ENCODE peak calls at places on chromosome 7, in six cellular contexts. One of them, this sample, is unnamed.

GRCh38 chr7:158042156-158042880 is 545.3 kb downstream of the PTPRN2 start:
- DNase-seq in Calu3: no peak
- DNase-seq in NB4: no peak
- DNase-seq in H9: no peak
- DNase-seq in thoracic aorta: no peak
- DNase-seq in cardiac muscle cell: no peak
- DNase-seq in this sample: no peak

GRCh38 chr7:27170936-27171635 is 3.0 kb downstream of the HOXA10 start:
- DNase-seq in Calu3: no peak
- DNase-seq in NB4: no peak
- DNase-seq in H9: peak; percentile 55
- DNase-seq in thoracic aorta: no peak
- DNase-seq in cardiac muscle cell: no peak
- DNase-seq in this sample: no peak

GRCh38 chr7:25031432-25031831 is 51.5 kb upstream of the OSBPL3 start:
- DNase-seq in Calu3: peak; percentile 71
- DNase-seq in NB4: peak; percentile 27
- DNase-seq in H9: no peak
- DNase-seq in thoracic aorta: no peak
- DNase-seq in cardiac muscle cell: no peak
- DNase-seq in this sample: no peak

GRCh38 chr7:50696810-50697582 is 85.7 kb downstream of the GRB10 start:
- DNase-seq in Calu3: peak; percentile 38
- DNase-seq in NB4: peak; percentile 72
- DNase-seq in H9: no peak
- DNase-seq in thoracic aorta: no peak
- DNase-seq in cardiac muscle cell: no peak
- DNase-seq in this sample: no peak

GRCh38 chr7:90119178-90119971 is 34.9 kb upstream of the STEAP1 start:
- DNase-seq in Calu3: peak; percentile 18
- DNase-seq in NB4: no peak
- DNase-seq in H9: peak; percentile 45
- DNase-seq in thoracic aorta: no peak
- DNase-seq in cardiac muscle cell: peak; percentile 31
- DNase-seq in this sample: peak; percentile 2

GRCh38 chr7:122143376-122143750 is 686 bp downstream of the AASS start:
- DNase-seq in Calu3: peak; percentile 17
- DNase-seq in NB4: no peak
- DNase-seq in H9: no peak
- DNase-seq in thoracic aorta: no peak
- DNase-seq in cardiac muscle cell: peak; percentile 24
- DNase-seq in this sample: peak; percentile 8

GRCh38 chr7:158865462-158865922 is 9.1 kb downstream of the DYNC2I1 start:
- DNase-seq in Calu3: no peak
- DNase-seq in NB4: peak; percentile 69
- DNase-seq in H9: no peak
- DNase-seq in thoracic aorta: no peak
- DNase-seq in cardiac muscle cell: no peak
- DNase-seq in this sample: peak; percentile 64

GRCh38 chr7:24034251-24034650 is 249.7 kb upstream of the NPY start:
- DNase-seq in Calu3: no peak
- DNase-seq in NB4: no peak
- DNase-seq in H9: no peak
- DNase-seq in thoracic aorta: no peak
- DNase-seq in cardiac muscle cell: no peak
- DNase-seq in this sample: no peak

GRCh38 chr7:12770227-12770975 is 83.0 kb downstream of the ARL4A start:
- DNase-seq in Calu3: no peak
- DNase-seq in NB4: no peak
- DNase-seq in H9: no peak
- DNase-seq in thoracic aorta: no peak
- DNase-seq in cardiac muscle cell: no peak
- DNase-seq in this sample: no peak

GRCh38 chr7:93016085-93016471 is 101.7 kb downstream of the SAMD9 start:
- DNase-seq in Calu3: no peak
- DNase-seq in NB4: no peak
- DNase-seq in H9: no peak
- DNase-seq in thoracic aorta: no peak
- DNase-seq in cardiac muscle cell: no peak
- DNase-seq in this sample: no peak

GRCh38 chr7:73602721-73603651 is 21.3 kb downstream of the MLXIPL start:
- DNase-seq in Calu3: no peak
- DNase-seq in NB4: no peak
- DNase-seq in H9: no peak
- DNase-seq in thoracic aorta: no peak
- DNase-seq in cardiac muscle cell: no peak
- DNase-seq in this sample: no peak

GRCh38 chr7:86643478-86644281 is at the start of gene GRM3:
- DNase-seq in Calu3: no peak
- DNase-seq in NB4: no peak
- DNase-seq in H9: peak; percentile 80
- DNase-seq in thoracic aorta: no peak
- DNase-seq in cardiac muscle cell: peak; percentile 88
- DNase-seq in this sample: peak; percentile 20

GRCh38 chr7:21476429-21476828 is 48.5 kb downstream of the SP4 start:
- DNase-seq in Calu3: no peak
- DNase-seq in NB4: no peak
- DNase-seq in H9: no peak
- DNase-seq in thoracic aorta: no peak
- DNase-seq in cardiac muscle cell: no peak
- DNase-seq in this sample: no peak

GRCh38 chr7:46764100-46764941 is 817.6 kb downstream of the TNS3 start:
- DNase-seq in Calu3: peak; percentile 90
- DNase-seq in NB4: no peak
- DNase-seq in H9: no peak
- DNase-seq in thoracic aorta: peak; percentile 89
- DNase-seq in cardiac muscle cell: no peak
- DNase-seq in this sample: no peak

GRCh38 chr7:139183878-139184338 is 47.1 kb upstream of the UBN2 start:
- DNase-seq in Calu3: no peak
- DNase-seq in NB4: peak; percentile 82
- DNase-seq in H9: no peak
- DNase-seq in thoracic aorta: no peak
- DNase-seq in cardiac muscle cell: no peak
- DNase-seq in this sample: no peak

GRCh38 chr7:28381466-28381865 is 30.9 kb upstream of the CREB5 start:
- DNase-seq in Calu3: no peak
- DNase-seq in NB4: no peak
- DNase-seq in H9: no peak
- DNase-seq in thoracic aorta: no peak
- DNase-seq in cardiac muscle cell: no peak
- DNase-seq in this sample: no peak

GRCh38 chr7:24573554-24574338 is 494 bp downstream of the PALS2 start:
- DNase-seq in Calu3: peak; percentile 63
- DNase-seq in NB4: peak; percentile 77
- DNase-seq in H9: peak; percentile 69
- DNase-seq in thoracic aorta: no peak
- DNase-seq in cardiac muscle cell: peak; percentile 67
- DNase-seq in this sample: peak; percentile 80

GRCh38 chr7:97845622-97846203 is 26.5 kb downstream of the ASNS start:
- DNase-seq in Calu3: peak; percentile 17
- DNase-seq in NB4: peak; percentile 54
- DNase-seq in H9: no peak
- DNase-seq in thoracic aorta: no peak
- DNase-seq in cardiac muscle cell: peak; percentile 23
- DNase-seq in this sample: peak; percentile 43

GRCh38 chr7:146902728-146903127 is 786.1 kb downstream of the CNTNAP2 start:
- DNase-seq in Calu3: no peak
- DNase-seq in NB4: peak; percentile 4
- DNase-seq in H9: no peak
- DNase-seq in thoracic aorta: no peak
- DNase-seq in cardiac muscle cell: no peak
- DNase-seq in this sample: no peak

GRCh38 chr7:34928560-34928959 is 108.7 kb downstream of the DPY19L1 start:
- DNase-seq in Calu3: no peak
- DNase-seq in NB4: no peak
- DNase-seq in H9: no peak
- DNase-seq in thoracic aorta: no peak
- DNase-seq in cardiac muscle cell: no peak
- DNase-seq in this sample: no peak

GRCh38 chr7:135620980-135621850 is 41.1 kb upstream of the STMP1 start:
- DNase-seq in Calu3: peak; percentile 45
- DNase-seq in NB4: peak; percentile 76
- DNase-seq in H9: no peak
- DNase-seq in thoracic aorta: peak; percentile 7
- DNase-seq in cardiac muscle cell: peak; percentile 72
- DNase-seq in this sample: peak; percentile 20

GRCh38 chr7:134463751-134464150 is 4.9 kb upstream of the AKR1B1 start:
- DNase-seq in Calu3: no peak
- DNase-seq in NB4: no peak
- DNase-seq in H9: no peak
- DNase-seq in thoracic aorta: no peak
- DNase-seq in cardiac muscle cell: no peak
- DNase-seq in this sample: no peak

GRCh38 chr7:80703272-80703671 is 64.8 kb downstream of the CD36 start:
- DNase-seq in Calu3: no peak
- DNase-seq in NB4: no peak
- DNase-seq in H9: no peak
- DNase-seq in thoracic aorta: no peak
- DNase-seq in cardiac muscle cell: no peak
- DNase-seq in this sample: no peak

GRCh38 chr7:91784469-91784868 is 96.0 kb downstream of the MTERF1 start:
- DNase-seq in Calu3: no peak
- DNase-seq in NB4: peak; percentile 49
- DNase-seq in H9: no peak
- DNase-seq in thoracic aorta: no peak
- DNase-seq in cardiac muscle cell: peak; percentile 35
- DNase-seq in this sample: no peak

GRCh38 chr7:128810473-128810872 is 18.7 kb downstream of the CCDC136 start:
- DNase-seq in Calu3: no peak
- DNase-seq in NB4: no peak
- DNase-seq in H9: no peak
- DNase-seq in thoracic aorta: no peak
- DNase-seq in cardiac muscle cell: no peak
- DNase-seq in this sample: no peak

GRCh38 chr7:984361-985126 is 1.6 kb downstream of the CYP2W1 start:
- DNase-seq in Calu3: no peak
- DNase-seq in NB4: no peak
- DNase-seq in H9: no peak
- DNase-seq in thoracic aorta: no peak
- DNase-seq in cardiac muscle cell: no peak
- DNase-seq in this sample: no peak

GRCh38 chr7:981793-982510 is 1.0 kb upstream of the CYP2W1 start:
- DNase-seq in Calu3: no peak
- DNase-seq in NB4: peak; percentile 97
- DNase-seq in H9: no peak
- DNase-seq in thoracic aorta: no peak
- DNase-seq in cardiac muscle cell: no peak
- DNase-seq in this sample: no peak

GRCh38 chr7:982511-983181 is at the start of gene CYP2W1:
- DNase-seq in Calu3: no peak
- DNase-seq in NB4: no peak
- DNase-seq in H9: no peak
- DNase-seq in thoracic aorta: no peak
- DNase-seq in cardiac muscle cell: no peak
- DNase-seq in this sample: no peak

GRCh38 chr7:985127-985416 is 2.1 kb downstream of the CYP2W1 start:
- DNase-seq in Calu3: no peak
- DNase-seq in NB4: no peak
- DNase-seq in H9: no peak
- DNase-seq in thoracic aorta: no peak
- DNase-seq in cardiac muscle cell: no peak
- DNase-seq in this sample: no peak

GRCh38 chr7:983182-984071 is 446 bp downstream of the CYP2W1 start:
- DNase-seq in Calu3: no peak
- DNase-seq in NB4: peak; percentile 67
- DNase-seq in H9: no peak
- DNase-seq in thoracic aorta: no peak
- DNase-seq in cardiac muscle cell: no peak
- DNase-seq in this sample: no peak
- TF ChIP-seq CTCF in Calu3: no peak
- TF ChIP-seq CTCF in NB4: no peak
- TF ChIP-seq CTCF in H9: no peak
- TF ChIP-seq CTCF in thoracic aorta: no peak
- TF ChIP-seq CTCF in cardiac muscle cell: no peak
- TF ChIP-seq CTCF in this sample: no peak

DNA sequence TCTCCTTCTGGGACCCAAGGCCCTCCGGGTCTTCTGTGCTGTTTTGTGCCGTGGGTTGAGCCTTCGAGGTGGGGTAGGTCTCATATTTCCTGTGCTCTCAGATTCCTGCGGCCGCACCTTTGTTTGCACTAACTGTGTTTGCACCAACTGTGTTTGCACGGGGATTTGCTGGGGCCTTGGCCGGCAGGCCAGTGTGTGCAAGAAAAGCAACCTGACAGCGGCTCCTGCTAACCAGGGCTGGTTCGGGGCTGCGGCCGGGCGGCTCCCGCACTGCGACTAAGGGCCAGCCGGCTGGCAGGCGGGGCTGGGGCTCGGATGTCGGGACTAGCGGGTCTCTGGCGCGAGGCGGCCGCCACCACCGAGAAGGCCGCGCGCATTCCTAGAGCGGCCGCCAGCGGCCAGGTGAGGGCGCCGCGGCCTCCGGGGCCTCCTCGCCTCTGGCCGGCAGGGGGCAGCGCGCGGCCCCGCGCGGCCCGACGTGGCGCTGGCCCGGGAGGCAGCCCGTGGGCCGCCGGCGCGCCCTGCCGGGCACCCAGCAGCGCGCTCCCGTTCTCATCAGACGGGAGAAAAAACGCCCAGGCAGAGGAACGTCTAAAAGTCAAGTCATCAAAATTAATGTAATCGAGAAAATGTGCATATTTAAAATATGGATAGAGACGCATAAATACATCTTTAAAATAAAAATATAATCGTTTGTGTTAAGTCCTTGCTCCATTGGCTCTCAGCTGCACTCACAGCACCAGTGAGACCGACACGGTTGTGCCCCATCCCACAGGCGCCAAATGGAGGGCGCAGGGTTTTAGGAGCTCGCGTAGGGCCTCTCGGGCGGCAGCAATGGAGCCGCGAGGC is 38.6 kb downstream of the ZNF777 start:
- DNase-seq in Calu3: peak; percentile 86
- DNase-seq in NB4: peak; percentile 89
- DNase-seq in H9: peak; percentile 89
- DNase-seq in thoracic aorta: no peak
- DNase-seq in cardiac muscle cell: peak; percentile 84
- DNase-seq in this sample: peak; percentile 98
- TF ChIP-seq CTCF in Calu3: peak; percentile 53
- TF ChIP-seq CTCF in NB4: peak; percentile 54
- TF ChIP-seq CTCF in H9: peak; percentile 60
- TF ChIP-seq CTCF in thoracic aorta: peak; percentile 24
- TF ChIP-seq CTCF in cardiac muscle cell: peak; percentile 53
- TF ChIP-seq CTCF in this sample: peak; percentile 98

GRCh38 chr7:38781991-38782390 is 127.0 kb downstream of the VPS41 start:
- DNase-seq in Calu3: no peak
- DNase-seq in NB4: no peak
- DNase-seq in H9: peak; percentile 46
- DNase-seq in thoracic aorta: no peak
- DNase-seq in cardiac muscle cell: no peak
- DNase-seq in this sample: no peak
- TF ChIP-seq CTCF in Calu3: no peak
- TF ChIP-seq CTCF in NB4: no peak
- TF ChIP-seq CTCF in H9: no peak
- TF ChIP-seq CTCF in thoracic aorta: no peak
- TF ChIP-seq CTCF in cardiac muscle cell: no peak
- TF ChIP-seq CTCF in this sample: no peak

GRCh38 chr7:20199015-20199737 is 18.0 kb downstream of the MACC1 start:
- DNase-seq in Calu3: peak; percentile 93
- DNase-seq in NB4: peak; percentile 87
- DNase-seq in H9: no peak
- DNase-seq in thoracic aorta: no peak
- DNase-seq in cardiac muscle cell: peak; percentile 29
- DNase-seq in this sample: peak; percentile 22
- TF ChIP-seq CTCF in Calu3: no peak
- TF ChIP-seq CTCF in NB4: no peak
- TF ChIP-seq CTCF in H9: no peak
- TF ChIP-seq CTCF in thoracic aorta: no peak
- TF ChIP-seq CTCF in cardiac muscle cell: no peak
- TF ChIP-seq CTCF in this sample: no peak